ENCODE peak calls at places on chromosome 5, in eight cellular contexts. O, A, D, J, W, H, Y and N are unnamed samples.

GRCh38 chr5:104800440-104801048 is 1238.0 kb upstream of the NUDT12 start:
- DNase-seq in O (no peak), A (peak; percentile 21), D (no peak), J (no peak), W (no peak), H (no peak), Y (no peak), N (no peak)

GRCh38 chr5:43146958-43147357 is 26.2 kb downstream of the ZNF131 start:
- DNase-seq in O (no peak), A (no peak), D (no peak), J (no peak), W (no peak), H (no peak), Y (no peak), N (no peak)

GRCh38 chr5:124043456-124043855 is 531.5 kb downstream of the CSNK1G3 start:
- DNase-seq in O (no peak), A (no peak), D (no peak), J (peak; percentile 7), W (no peak), H (no peak), Y (no peak), N (no peak)

GRCh38 chr5:52915176-52915875 is 73.8 kb upstream of the ITGA2 start:
- DNase-seq in O (peak; percentile 70), A (peak; percentile 66), D (peak; percentile 74), J (peak; percentile 66), W (no peak), H (peak; percentile 11), Y (peak; percentile 83), N (peak; percentile 57)

GRCh38 chr5:74310967-74311930 is 329.3 kb downstream of the ENC1 start:
- DNase-seq in O (no peak), A (no peak), D (no peak), J (no peak), W (no peak), H (no peak), Y (no peak), N (no peak)

GRCh38 chr5:115599502-115599901 is 2.8 kb downstream of the TICAM2 start:
- DNase-seq in O (no peak), A (no peak), D (no peak), J (no peak), W (no peak), H (no peak), Y (peak; percentile 74), N (no peak)

GRCh38 chr5:172399336-172399735 is 55.0 kb downstream of the SH3PXD2B start:
- DNase-seq in O (no peak), A (no peak), D (no peak), J (no peak), W (no peak), H (no peak), Y (no peak), N (no peak)

GRCh38 chr5:142906863-142907671 is 136.9 kb downstream of the ARHGAP26 start:
- DNase-seq in O (peak; percentile 83), A (no peak), D (peak; percentile 81), J (no peak), W (no peak), H (no peak), Y (peak; percentile 33), N (no peak)

GRCh38 chr5:172527559-172527958 is 73.2 kb upstream of the SH3PXD2B start:
- DNase-seq in O (no peak), A (no peak), D (no peak), J (no peak), W (no peak), H (no peak), Y (no peak), N (peak; percentile 12)

GRCh38 chr5:139799359-139799758 is 3.8 kb downstream of the PSD2 start:
- DNase-seq in O (no peak), A (no peak), D (no peak), J (no peak), W (no peak), H (no peak), Y (no peak), N (no peak)

GRCh38 chr5:140996055-140996454 is 29.8 kb downstream of the PCDHAC2 start:
- DNase-seq in O (no peak), A (no peak), D (no peak), J (no peak), W (no peak), H (no peak), Y (no peak), N (no peak)

GRCh38 chr5:171418982-171419662 is at the start of gene FGF18:
- DNase-seq in O (peak; percentile 52), A (peak; percentile 91), D (peak; percentile 37), J (peak; percentile 54), W (no peak), H (no peak), Y (peak; percentile 79), N (peak; percentile 47)

DNA sequence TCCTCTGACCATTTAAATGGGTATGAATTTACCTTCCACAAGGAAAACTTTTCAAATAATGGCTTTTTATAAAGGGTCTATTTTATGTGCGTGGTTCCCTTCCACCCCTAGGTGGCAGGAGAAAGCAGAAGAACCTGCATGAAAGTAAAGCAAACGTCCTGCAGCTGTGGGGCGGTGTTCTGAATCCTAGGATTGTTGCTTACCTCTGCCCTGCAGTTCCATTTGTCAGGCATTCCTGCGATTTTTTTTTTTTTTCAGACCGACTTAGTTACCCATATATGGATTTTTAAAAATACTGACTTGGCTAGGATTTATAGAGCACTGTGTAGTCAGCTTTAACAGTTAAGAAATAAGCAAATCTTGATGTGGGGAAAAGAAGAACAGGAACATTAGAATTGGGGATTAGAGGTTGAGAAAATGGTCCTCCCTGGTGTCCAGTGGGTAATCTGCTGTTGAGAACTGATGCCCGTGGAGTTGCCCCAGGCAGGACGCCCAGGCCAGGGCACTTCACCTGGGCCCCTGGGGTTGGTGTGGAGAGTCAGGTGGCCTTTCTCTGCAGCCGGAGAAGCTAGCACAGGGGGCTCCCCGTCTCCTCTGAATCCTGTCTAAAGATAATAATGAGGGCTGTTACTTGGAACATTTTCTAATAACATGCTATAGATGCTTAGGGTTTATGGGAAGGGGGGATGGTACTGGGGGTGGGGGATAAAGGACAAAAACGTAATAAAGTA is 30.4 kb upstream of the LTC4S start:
- DNase-seq in O (peak; percentile 71), A (peak; percentile 82), D (peak; percentile 78), J (peak; percentile 76), W (no peak), H (no peak), Y (peak; percentile 89), N (peak; percentile 79)
- H3K4me1 ChIP-seq in O (peaks cover 94% of the 10 kb centered on the region), A (peaks cover 4% of the 10 kb centered on the region), D (peaks cover 20% of the 10 kb centered on the region), J (peaks cover 42% of the 10 kb centered on the region), W (peaks cover 48% of the 10 kb centered on the region), H (peaks cover 14% of the 10 kb centered on the region), Y (peaks cover 65% of the 10 kb centered on the region), N (peaks cover 15% of the 10 kb centered on the region)

DNA sequence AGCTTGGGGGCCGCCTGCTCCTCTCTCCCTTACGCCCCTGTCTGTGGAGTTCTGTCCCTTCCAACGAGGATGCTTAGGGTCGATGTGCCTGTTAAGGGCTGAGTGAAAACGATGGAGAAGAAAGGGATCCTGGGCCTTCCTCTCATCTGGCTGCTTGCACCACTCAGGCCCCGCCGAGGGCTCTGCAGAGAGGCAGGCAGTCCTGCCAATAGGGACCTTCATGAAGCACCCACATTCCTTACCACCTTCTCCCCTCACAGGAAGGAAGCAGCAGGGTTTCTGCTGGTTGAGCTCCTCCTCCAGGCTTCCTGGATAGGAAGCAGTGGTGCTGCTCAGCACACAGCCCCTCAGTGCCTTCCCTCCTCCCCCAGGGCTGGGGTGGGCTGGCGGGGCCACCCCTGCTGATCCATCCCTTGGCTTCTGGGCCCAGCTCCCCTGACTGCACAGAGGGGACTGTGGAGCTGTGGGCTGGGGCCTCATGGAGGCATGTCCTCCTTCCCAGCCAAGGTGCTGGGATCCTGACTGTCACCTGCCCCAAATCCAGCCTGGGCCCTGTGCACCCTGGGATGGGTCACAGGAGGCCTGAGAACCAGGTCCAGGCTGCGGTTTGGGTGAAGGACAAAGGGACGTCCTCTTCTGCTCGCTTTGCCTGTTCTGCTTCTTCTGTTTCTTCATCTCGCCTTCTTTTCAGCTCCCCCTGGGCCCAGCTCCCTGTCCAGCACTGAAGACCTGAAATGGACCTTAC is 50.5 kb downstream of the AHRR start:
- DNase-seq in O (peak; percentile 3), A (no peak), D (no peak), J (no peak), W (no peak), H (no peak), Y (no peak), N (peak; percentile 12)
- H3K4me1 ChIP-seq in O (peaks cover 6% of the 10 kb centered on the region), A (peaks cover 5% of the 10 kb centered on the region), D (no peaks in the 10 kb centered on the region), J (peaks cover 14% of the 10 kb centered on the region), W (peaks cover 10% of the 10 kb centered on the region), H (peaks cover 35% of the 10 kb centered on the region), Y (peaks cover 21% of the 10 kb centered on the region), N (no peaks in the 10 kb centered on the region)

GRCh38 chr5:150542933-150543445 is 35.1 kb downstream of the NDST1 start:
- DNase-seq in O (no peak), A (no peak), D (no peak), J (no peak), W (no peak), H (no peak), Y (no peak), N (peak; percentile 89)

GRCh38 chr5:150544606-150545219 is 36.8 kb downstream of the NDST1 start:
- DNase-seq in O (peak; percentile 80), A (peak; percentile 91), D (no peak), J (peak; percentile 96), W (no peak), H (peak; percentile 25), Y (peak; percentile 80), N (peak; percentile 88)

GRCh38 chr5:150545246-150545645 is 37.3 kb downstream of the NDST1 start:
- DNase-seq in O (no peak), A (no peak), D (no peak), J (no peak), W (no peak), H (no peak), Y (no peak), N (no peak)

GRCh38 chr5:150549735-150550134 is 41.8 kb downstream of the NDST1 start:
- DNase-seq in O (no peak), A (no peak), D (no peak), J (no peak), W (no peak), H (no peak), Y (no peak), N (no peak)

GRCh38 chr5:150548123-150548522 is 40.2 kb downstream of the NDST1 start:
- DNase-seq in O (no peak), A (no peak), D (no peak), J (no peak), W (no peak), H (no peak), Y (no peak), N (no peak)
- H3K4me1 ChIP-seq in O (peaks cover 15% of the 10 kb centered on the region), A (no peaks in the 10 kb centered on the region), D (no peaks in the 10 kb centered on the region), J (peaks cover 2% of the 10 kb centered on the region), W (no peaks in the 10 kb centered on the region), H (no peaks in the 10 kb centered on the region), Y (peaks cover 3% of the 10 kb centered on the region), N (peaks cover 4% of the 10 kb centered on the region)

DNA sequence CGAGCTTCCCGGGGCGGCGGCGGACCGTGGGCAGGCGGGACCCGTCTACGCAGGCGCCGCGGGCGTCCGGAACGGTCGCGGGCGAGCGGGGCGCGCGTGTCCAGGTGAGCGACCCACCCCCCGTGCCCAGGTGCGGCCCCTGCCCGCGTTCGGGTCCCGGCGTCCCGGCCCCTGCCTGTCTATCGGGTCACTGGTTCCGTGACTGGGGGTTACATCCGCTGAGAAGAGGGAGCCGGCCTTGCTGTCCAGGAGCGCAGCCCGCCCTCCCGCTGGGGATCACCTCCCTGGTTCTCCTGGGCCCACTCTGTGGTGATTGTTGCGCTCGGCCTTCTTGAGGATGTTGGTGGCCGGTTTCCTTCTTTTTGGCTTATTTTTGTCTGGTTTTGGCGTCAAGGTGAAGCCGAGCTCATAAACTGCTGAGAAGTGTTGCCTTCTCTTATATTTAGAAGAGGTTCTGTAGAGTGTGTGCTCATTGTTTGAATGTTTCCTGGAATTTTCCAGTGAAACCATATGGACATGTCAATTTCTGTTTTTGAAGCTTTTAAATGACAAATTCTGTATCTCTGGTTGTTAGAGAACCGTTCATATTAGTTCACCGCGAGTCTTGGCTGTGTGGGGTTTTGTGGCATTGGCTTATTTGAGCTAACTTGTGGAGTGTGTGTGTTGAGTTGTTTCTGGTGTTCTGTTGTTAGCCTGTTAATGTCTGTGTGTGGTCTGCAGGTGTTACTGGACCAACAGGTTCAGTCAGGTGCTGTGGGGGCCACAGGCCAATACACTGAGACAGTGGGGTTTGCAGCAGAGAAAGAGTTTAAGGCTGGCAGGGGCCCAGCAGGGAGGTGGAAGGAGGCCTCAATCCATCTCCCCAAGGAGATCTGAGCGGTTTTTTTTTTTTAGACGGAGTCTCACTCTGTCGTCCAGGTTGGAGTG is 621 bp downstream of the CEP72 start:
- DNase-seq in O (no peak), A (peak; percentile 52), D (peak; percentile 27), J (peak; percentile 40), W (no peak), H (no peak), Y (peak; percentile 52), N (peak; percentile 39)
- H3K4me1 ChIP-seq in O (peaks cover 16% of the 10 kb centered on the region), A (peaks cover 4% of the 10 kb centered on the region), D (peaks cover 6% of the 10 kb centered on the region), J (no peaks in the 10 kb centered on the region), W (peaks cover 11% of the 10 kb centered on the region), H (peaks cover 13% of the 10 kb centered on the region), Y (peaks cover 9% of the 10 kb centered on the region), N (no peaks in the 10 kb centered on the region)